ENCODE peak calls at places on chromosomes 2 and 18, in five cellular contexts. One of them, this sample, is unnamed. For H3K4me1, the result is how much of the 10 kb centered on the place peaks cover.

GRCh38 chr2:240023792-240024191 is 1.4 kb downstream of the NDUFA10 start:
- DNase-seq in fibroblast of lung: no peak
- DNase-seq in OCI-LY7: no peak
- DNase-seq in A549: no peak
- DNase-seq in heart right ventricle: no peak
- DNase-seq in this sample: peak

GRCh38 chr18:59575995-59576394 is 121.2 kb downstream of the CCBE1 start:
- DNase-seq in heart right ventricle: no peak
- DNase-seq in A549: no peak
- DNase-seq in OCI-LY7: no peak
- DNase-seq in fibroblast of lung: no peak
- DNase-seq in this sample: no peak

GRCh38 chr2:134450114-134450513 is 196.2 kb downstream of the MGAT5 start:
- DNase-seq in OCI-LY7: no peak
- DNase-seq in heart right ventricle: no peak
- DNase-seq in fibroblast of lung: no peak
- DNase-seq in A549: no peak
- DNase-seq in this sample: no peak

GRCh38 chr2:54402350-54402749 is 53.8 kb upstream of the SPTBN1 start:
- DNase-seq in OCI-LY7: no peak
- DNase-seq in A549: no peak
- DNase-seq in fibroblast of lung: peak
- DNase-seq in heart right ventricle: peak
- DNase-seq in this sample: peak

GRCh38 chr2:100011272-100011711 is 131.1 kb downstream of the AFF3 start:
- DNase-seq in A549: no peak
- DNase-seq in heart right ventricle: no peak
- DNase-seq in OCI-LY7: no peak
- DNase-seq in fibroblast of lung: peak
- DNase-seq in this sample: no peak

GRCh38 chr2:224404766-224405165 is 2.9 kb upstream of the FAM124B start:
- DNase-seq in OCI-LY7: no peak
- DNase-seq in A549: no peak
- DNase-seq in heart right ventricle: no peak
- DNase-seq in fibroblast of lung: no peak
- DNase-seq in this sample: no peak

GRCh38 chr2:136225950-136226835 is 108.2 kb upstream of the CXCR4 start:
- DNase-seq in heart right ventricle: no peak
- DNase-seq in A549: no peak
- DNase-seq in OCI-LY7: no peak
- DNase-seq in fibroblast of lung: no peak
- DNase-seq in this sample: no peak

GRCh38 chr2:11875481-11875880 is 129.0 kb downstream of the LPIN1 start:
- DNase-seq in OCI-LY7: no peak
- DNase-seq in heart right ventricle: no peak
- DNase-seq in A549: no peak
- DNase-seq in fibroblast of lung: no peak
- DNase-seq in this sample: no peak

GRCh38 chr2:35973132-35973736 is 382.3 kb upstream of the CRIM1 start:
- DNase-seq in OCI-LY7: peak
- DNase-seq in fibroblast of lung: peak
- DNase-seq in heart right ventricle: no peak
- DNase-seq in A549: peak
- DNase-seq in this sample: peak

GRCh38 chr18:23825978-23826405 is 136.7 kb downstream of the LAMA3 start:
- DNase-seq in OCI-LY7: no peak
- DNase-seq in fibroblast of lung: peak
- DNase-seq in heart right ventricle: no peak
- DNase-seq in A549: no peak
- DNase-seq in this sample: peak

GRCh38 chr2:239106314-239106908 is 258.5 kb downstream of the TWIST2 start:
- DNase-seq in OCI-LY7: peak
- DNase-seq in heart right ventricle: peak
- DNase-seq in fibroblast of lung: peak
- DNase-seq in A549: peak
- DNase-seq in this sample: peak

GRCh38 chr2:10524341-10524740 is 76.2 kb upstream of the ODC1 start:
- DNase-seq in heart right ventricle: no peak
- DNase-seq in A549: no peak
- DNase-seq in OCI-LY7: no peak
- DNase-seq in fibroblast of lung: no peak
- DNase-seq in this sample: no peak

GRCh38 chr2:160700006-160700405 is 206.4 kb upstream of the RBMS1 start:
- DNase-seq in A549: no peak
- DNase-seq in OCI-LY7: no peak
- DNase-seq in fibroblast of lung: peak
- DNase-seq in heart right ventricle: no peak
- DNase-seq in this sample: no peak

GRCh38 chr2:9252002-9252357 is 45.4 kb downstream of the ASAP2 start:
- DNase-seq in A549: no peak
- DNase-seq in fibroblast of lung: no peak
- DNase-seq in OCI-LY7: no peak
- DNase-seq in heart right ventricle: no peak
- DNase-seq in this sample: no peak
- H3K4me1 ChIP-seq in A549: half or more
- H3K4me1 ChIP-seq in fibroblast of lung: under half
- H3K4me1 ChIP-seq in OCI-LY7: under half
- H3K4me1 ChIP-seq in heart right ventricle: half or more
- H3K4me1 ChIP-seq in this sample: under half

DNA sequence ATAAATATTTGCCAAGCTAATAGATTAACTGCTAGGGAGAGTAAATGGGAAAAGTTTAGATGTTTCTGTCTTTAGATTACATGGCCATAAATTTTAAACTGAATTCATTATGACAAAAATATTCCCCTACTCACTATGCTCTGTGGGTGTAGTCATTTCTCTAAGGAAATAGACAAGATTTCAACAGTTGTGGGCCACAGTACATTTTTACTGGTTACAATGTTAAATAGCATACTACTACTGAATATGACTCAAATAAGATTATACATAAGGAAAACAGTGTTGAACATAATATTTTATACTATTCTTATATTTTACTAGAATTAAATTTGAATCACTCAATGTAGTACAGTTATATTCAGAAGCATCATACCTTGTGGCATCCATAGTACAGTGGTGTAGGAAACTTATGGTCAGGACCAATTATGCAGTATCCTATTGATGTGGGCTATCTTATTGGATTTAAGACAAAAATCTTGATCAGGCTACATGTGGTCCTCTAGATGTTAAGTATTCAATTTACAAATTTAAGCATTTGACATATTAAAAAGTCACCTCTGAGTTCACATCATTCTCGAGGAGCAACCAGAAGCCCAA is 33.0 kb downstream of the RPRD1A start:
- DNase-seq in OCI-LY7: no peak
- DNase-seq in fibroblast of lung: no peak
- DNase-seq in A549: no peak
- DNase-seq in heart right ventricle: no peak
- DNase-seq in this sample: no peak
- TF ChIP-seq CTCF in OCI-LY7: no peak
- TF ChIP-seq CTCF in fibroblast of lung: no peak
- TF ChIP-seq CTCF in A549: no peak
- TF ChIP-seq CTCF in heart right ventricle: no peak
- TF ChIP-seq CTCF in this sample: no peak

GRCh38 chr18:13543144-13543543 is 183.2 kb downstream of the FAM210A start:
- DNase-seq in fibroblast of lung: no peak
- DNase-seq in heart right ventricle: no peak
- DNase-seq in A549: no peak
- DNase-seq in OCI-LY7: no peak
- DNase-seq in this sample: no peak

GRCh38 chr18:13543811-13544732 is 182.3 kb downstream of the FAM210A start:
- DNase-seq in fibroblast of lung: no peak
- DNase-seq in A549: no peak
- DNase-seq in heart right ventricle: no peak
- DNase-seq in OCI-LY7: no peak
- DNase-seq in this sample: no peak

GRCh38 chr18:13545514-13545913 is 180.8 kb downstream of the FAM210A start:
- DNase-seq in OCI-LY7: no peak
- DNase-seq in A549: no peak
- DNase-seq in heart right ventricle: no peak
- DNase-seq in fibroblast of lung: no peak
- DNase-seq in this sample: no peak

GRCh38 chr18:13545955-13546354 is 180.4 kb downstream of the FAM210A start:
- DNase-seq in fibroblast of lung: no peak
- DNase-seq in OCI-LY7: no peak
- DNase-seq in heart right ventricle: no peak
- DNase-seq in A549: no peak
- DNase-seq in this sample: no peak

DNA sequence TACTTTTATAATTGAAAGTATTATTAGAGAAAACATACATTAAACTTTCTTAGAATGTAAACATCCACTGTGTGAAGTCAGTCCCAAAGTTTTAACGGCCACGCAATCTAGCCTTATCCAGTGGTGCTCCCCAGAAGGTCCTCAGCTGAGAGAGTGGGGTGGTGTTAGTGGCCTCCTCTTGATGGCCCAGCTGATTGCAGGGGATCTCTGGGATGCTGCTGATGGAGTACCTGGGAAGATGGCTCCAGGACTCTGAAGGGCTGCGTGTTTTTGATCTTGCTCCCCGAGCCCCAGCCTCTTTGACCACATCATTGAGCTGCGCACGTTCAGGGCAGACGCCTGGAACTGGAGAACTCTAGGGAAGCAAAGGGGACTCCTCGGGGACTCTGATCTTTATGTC is 181.4 kb downstream of the FAM210A start:
- DNase-seq in A549: no peak
- DNase-seq in heart right ventricle: no peak
- DNase-seq in OCI-LY7: no peak
- DNase-seq in fibroblast of lung: no peak
- DNase-seq in this sample: no peak
- H3K4me1 ChIP-seq in A549: under half
- H3K4me1 ChIP-seq in heart right ventricle: under half
- H3K4me1 ChIP-seq in OCI-LY7: under half
- H3K4me1 ChIP-seq in fibroblast of lung: under half
- H3K4me1 ChIP-seq in this sample: under half

DNA sequence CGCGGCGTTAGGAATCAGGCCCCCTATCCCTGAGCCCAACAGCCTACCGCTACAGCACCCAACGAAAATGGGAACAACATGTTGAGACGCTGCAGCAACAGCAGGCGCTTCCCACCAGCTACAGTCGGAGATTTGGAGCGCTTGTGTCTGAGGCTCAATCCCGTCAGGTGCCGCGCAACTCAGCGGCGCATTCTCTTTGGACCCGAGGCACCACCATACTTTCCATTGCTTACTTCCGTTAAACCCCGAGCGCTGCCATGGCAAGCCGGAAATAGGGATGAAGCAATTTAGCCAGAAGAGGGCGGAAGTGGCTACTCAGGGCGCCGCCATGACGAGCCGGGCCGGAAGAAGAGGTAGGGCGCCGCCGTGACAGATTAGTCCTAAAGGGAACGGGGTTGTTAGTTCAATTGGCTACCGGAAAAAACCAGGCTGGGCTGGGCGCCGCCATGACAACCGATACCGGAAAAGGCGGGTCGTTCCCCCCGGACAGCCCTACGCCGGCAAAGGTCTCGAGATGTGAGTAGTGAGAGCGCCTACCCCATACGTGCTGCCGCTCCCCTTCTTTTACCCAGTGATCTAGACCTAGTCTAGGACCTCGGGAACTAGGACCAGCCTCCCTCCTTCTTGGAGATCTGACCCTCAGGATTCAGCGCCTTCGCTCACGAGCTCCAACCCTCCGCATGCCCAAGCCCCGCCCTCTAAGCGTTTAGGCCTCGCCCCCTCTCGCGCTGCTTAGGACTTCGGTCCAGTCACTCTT is at the start of gene CHCHD5:
- DNase-seq in fibroblast of lung: peak
- DNase-seq in OCI-LY7: peak
- DNase-seq in A549: peak
- DNase-seq in heart right ventricle: peak
- DNase-seq in this sample: peak
- TF ChIP-seq CTCF in fibroblast of lung: no peak
- TF ChIP-seq CTCF in OCI-LY7: no peak
- TF ChIP-seq CTCF in A549: no peak
- TF ChIP-seq CTCF in heart right ventricle: peak
- TF ChIP-seq CTCF in this sample: no peak

DNA sequence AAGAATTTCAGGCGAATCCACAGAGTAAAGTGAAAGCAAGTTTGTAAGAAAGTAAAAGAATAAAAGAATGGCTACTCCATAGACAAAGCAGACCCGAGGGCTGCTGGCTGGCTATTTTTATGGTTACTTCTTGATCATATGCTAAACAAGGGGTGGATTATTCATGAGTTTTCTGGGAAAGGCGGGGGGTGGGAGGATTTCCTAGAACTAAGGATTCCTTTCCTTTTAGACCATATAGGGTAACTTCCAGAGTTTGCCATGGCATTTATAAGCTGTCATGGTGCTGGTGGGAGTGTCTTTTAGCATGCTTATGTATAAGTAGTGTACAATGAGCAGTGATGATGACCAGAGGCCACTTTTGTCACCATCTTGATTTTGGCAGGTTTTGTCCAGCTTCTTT is 59.8 kb downstream of the SLC4A3 start:
- DNase-seq in A549: no peak
- DNase-seq in fibroblast of lung: peak
- DNase-seq in OCI-LY7: no peak
- DNase-seq in heart right ventricle: no peak
- DNase-seq in this sample: no peak
- H3K4me1 ChIP-seq in A549: under half
- H3K4me1 ChIP-seq in fibroblast of lung: under half
- H3K4me1 ChIP-seq in OCI-LY7: under half
- H3K4me1 ChIP-seq in heart right ventricle: under half
- H3K4me1 ChIP-seq in this sample: under half